ENCODE peak calls at places on chromosomes 5 and 9, in four cellular contexts. One of them, this sample, is unnamed.
A peak's percentile ranks its signal among the peaks of the same experiment; 100 is the strongest.

GRCh38 chr5:78629590-78629989 is 19.0 kb downstream of the LHFPL2 start:
- DNase-seq in Panc1: no peak
- DNase-seq in IMR-90: no peak
- DNase-seq in PC-9: no peak
- DNase-seq in this sample: no peak

GRCh38 chr5:107274576-107274975 is 396.2 kb downstream of the EFNA5 start:
- DNase-seq in Panc1: no peak
- DNase-seq in IMR-90: peak; percentile 11
- DNase-seq in PC-9: no peak
- DNase-seq in this sample: no peak

GRCh38 chr5:405421-405820 is 37.6 kb upstream of the EXOC3 start:
- DNase-seq in Panc1: no peak
- DNase-seq in IMR-90: no peak
- DNase-seq in PC-9: no peak
- DNase-seq in this sample: no peak

GRCh38 chr5:14734382-14734781 is 69.9 kb downstream of the OTULIN start:
- DNase-seq in Panc1: no peak
- DNase-seq in IMR-90: no peak
- DNase-seq in PC-9: no peak
- DNase-seq in this sample: no peak

GRCh38 chr5:54655266-54655665 is 137.7 kb downstream of the SNX18 start:
- DNase-seq in Panc1: no peak
- DNase-seq in IMR-90: no peak
- DNase-seq in PC-9: no peak
- DNase-seq in this sample: no peak

GRCh38 chr5:93926831-93927600 is 185.6 kb upstream of the POU5F2 start:
- DNase-seq in Panc1: no peak
- DNase-seq in IMR-90: peak; percentile 51
- DNase-seq in PC-9: no peak
- DNase-seq in this sample: no peak

GRCh38 chr5:148923023-148923422 is 96.6 kb downstream of the ADRB2 start:
- DNase-seq in Panc1: no peak
- DNase-seq in IMR-90: no peak
- DNase-seq in PC-9: no peak
- DNase-seq in this sample: no peak

GRCh38 chr9:696332-697090 is 145.0 kb upstream of the DMRT1 start:
- DNase-seq in Panc1: no peak
- DNase-seq in IMR-90: peak; percentile 76
- DNase-seq in PC-9: peak; percentile 65
- DNase-seq in this sample: peak; percentile 69

GRCh38 chr9:129889936-129890717 is 54.9 kb downstream of the USP20 start:
- DNase-seq in Panc1: no peak
- DNase-seq in IMR-90: no peak
- DNase-seq in PC-9: no peak
- DNase-seq in this sample: no peak

GRCh38 chr9:72204062-72204461 is 54.8 kb downstream of the GDA start:
- DNase-seq in Panc1: no peak
- DNase-seq in IMR-90: no peak
- DNase-seq in PC-9: no peak
- DNase-seq in this sample: no peak

GRCh38 chr9:115015018-115015635 is 84.7 kb upstream of the TNFSF8 start:
- DNase-seq in Panc1: no peak
- DNase-seq in IMR-90: peak; percentile 64
- DNase-seq in PC-9: no peak
- DNase-seq in this sample: peak; percentile 51

GRCh38 chr5:65186646-65187227 is 295.0 kb downstream of the ADAMTS6 start:
- DNase-seq in Panc1: no peak
- DNase-seq in IMR-90: no peak
- DNase-seq in PC-9: no peak
- DNase-seq in this sample: no peak

GRCh38 chr5:31936699-31937098 is 237.4 kb downstream of the GOLPH3 start:
- DNase-seq in Panc1: no peak
- DNase-seq in IMR-90: no peak
- DNase-seq in PC-9: no peak
- DNase-seq in this sample: no peak

GRCh38 chr5:58456486-58456885 is 3.4 kb downstream of the PLK2 start:
- DNase-seq in Panc1: no peak
- DNase-seq in IMR-90: no peak
- DNase-seq in PC-9: no peak
- DNase-seq in this sample: no peak

GRCh38 chr9:32456564-32456963 is 69.4 kb downstream of the RIGI start:
- DNase-seq in Panc1: no peak
- DNase-seq in IMR-90: no peak
- DNase-seq in PC-9: no peak
- DNase-seq in this sample: no peak

GRCh38 chr9:121651295-121652036 is at the start of gene DAB2IP:
- DNase-seq in Panc1: no peak
- DNase-seq in IMR-90: peak; percentile 39
- DNase-seq in PC-9: no peak
- DNase-seq in this sample: no peak

GRCh38 chr9:133998915-133999580 is 6.9 kb upstream of the VAV2 start:
- DNase-seq in Panc1: no peak
- DNase-seq in IMR-90: peak; percentile 66
- DNase-seq in PC-9: no peak
- DNase-seq in this sample: no peak

GRCh38 chr5:42974546-42974945 is 65.6 kb downstream of the ANXA2R start:
- DNase-seq in Panc1: no peak
- DNase-seq in IMR-90: peak; percentile 36
- DNase-seq in PC-9: peak; percentile 60
- DNase-seq in this sample: peak; percentile 66

GRCh38 chr9:38417003-38417965 is 7.0 kb downstream of the IGFBPL1 start:
- DNase-seq in Panc1: no peak
- DNase-seq in IMR-90: no peak
- DNase-seq in PC-9: no peak
- DNase-seq in this sample: peak; percentile 34

GRCh38 chr5:141814064-141814982 is 63.9 kb downstream of the PCDH1 start:
- DNase-seq in Panc1: peak; percentile 22
- DNase-seq in IMR-90: no peak
- DNase-seq in PC-9: no peak
- DNase-seq in this sample: peak; percentile 31

GRCh38 chr5:10987881-10988504 is 227.0 kb upstream of the DAP start:
- DNase-seq in Panc1: peak; percentile 13
- DNase-seq in IMR-90: no peak
- DNase-seq in PC-9: no peak
- DNase-seq in this sample: peak; percentile 3

GRCh38 chr9:83060557-83060956 is 2.4 kb downstream of the RASEF start:
- DNase-seq in Panc1: no peak
- DNase-seq in IMR-90: no peak
- DNase-seq in PC-9: peak; percentile 93
- DNase-seq in this sample: no peak

GRCh38 chr5:58185397-58186195 is 274.3 kb downstream of the PLK2 start:
- DNase-seq in Panc1: no peak
- DNase-seq in IMR-90: peak; percentile 28
- DNase-seq in PC-9: no peak
- DNase-seq in this sample: peak; percentile 35

GRCh38 chr5:181071257-181071656 is 31.2 kb downstream of the BTNL9 start:
- DNase-seq in Panc1: no peak
- DNase-seq in IMR-90: no peak
- DNase-seq in PC-9: no peak
- DNase-seq in this sample: no peak

GRCh38 chr5:181064987-181065386 is 24.9 kb downstream of the BTNL9 start:
- DNase-seq in Panc1: no peak
- DNase-seq in IMR-90: no peak
- DNase-seq in PC-9: no peak
- DNase-seq in this sample: no peak

GRCh38 chr5:181070523-181070922 is 30.5 kb downstream of the BTNL9 start:
- DNase-seq in Panc1: no peak
- DNase-seq in IMR-90: no peak
- DNase-seq in PC-9: no peak
- DNase-seq in this sample: no peak

GRCh38 chr5:181069767-181070491 is 29.9 kb downstream of the BTNL9 start:
- DNase-seq in Panc1: no peak
- DNase-seq in IMR-90: no peak
- DNase-seq in PC-9: no peak
- DNase-seq in this sample: no peak
- H3K27me3 ChIP-seq in Panc1: peaks cover 4% of the 10 kb centered on the region
- H3K27me3 ChIP-seq in IMR-90: no peaks in the 10 kb centered on the region
- H3K27me3 ChIP-seq in PC-9: peaks cover 79% of the 10 kb centered on the region
- H3K27me3 ChIP-seq in this sample: no peaks in the 10 kb centered on the region

DNA sequence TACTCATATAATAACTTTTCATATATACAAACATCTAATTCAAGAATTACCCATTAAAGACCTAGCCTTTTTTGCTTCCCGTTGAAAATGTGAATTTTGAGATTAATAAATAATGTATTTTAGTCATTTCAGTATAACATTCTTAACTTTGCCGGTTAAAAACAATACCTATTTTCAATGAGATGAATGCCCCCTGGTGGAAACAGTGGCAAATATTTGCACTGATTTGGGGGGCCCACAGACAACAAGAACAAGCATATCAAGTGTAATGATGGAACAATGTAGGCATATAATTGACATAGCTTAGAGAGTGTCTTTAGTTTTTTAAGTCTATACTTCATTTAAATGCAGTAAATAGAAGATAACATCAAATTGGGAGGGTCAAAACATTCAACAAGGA is 111.9 kb downstream of the NTRK2 start:
- DNase-seq in Panc1: no peak
- DNase-seq in IMR-90: no peak
- DNase-seq in PC-9: no peak
- DNase-seq in this sample: peak; percentile 32
- TF ChIP-seq CTCF in Panc1: peak; percentile 28
- TF ChIP-seq CTCF in IMR-90: peak; percentile 44
- TF ChIP-seq CTCF in PC-9: peak; percentile 55
- TF ChIP-seq CTCF in this sample: peak; percentile 19

GRCh38 chr5:2165203-2165602 is 282.5 kb upstream of the IRX4 start:
- DNase-seq in Panc1: no peak
- DNase-seq in IMR-90: no peak
- DNase-seq in PC-9: no peak
- DNase-seq in this sample: no peak
- H3K27me3 ChIP-seq in Panc1: no peaks in the 10 kb centered on the region
- H3K27me3 ChIP-seq in IMR-90: no peaks in the 10 kb centered on the region
- H3K27me3 ChIP-seq in PC-9: peaks cover 87% of the 10 kb centered on the region
- H3K27me3 ChIP-seq in this sample: no peaks in the 10 kb centered on the region

GRCh38 chr5:73027361-73027760 is 71.5 kb downstream of the FCHO2 start:
- DNase-seq in Panc1: no peak
- DNase-seq in IMR-90: no peak
- DNase-seq in PC-9: no peak
- DNase-seq in this sample: no peak
- TF ChIP-seq CTCF in Panc1: peak; percentile 22
- TF ChIP-seq CTCF in IMR-90: no peak
- TF ChIP-seq CTCF in PC-9: peak; percentile 59
- TF ChIP-seq CTCF in this sample: no peak

DNA sequence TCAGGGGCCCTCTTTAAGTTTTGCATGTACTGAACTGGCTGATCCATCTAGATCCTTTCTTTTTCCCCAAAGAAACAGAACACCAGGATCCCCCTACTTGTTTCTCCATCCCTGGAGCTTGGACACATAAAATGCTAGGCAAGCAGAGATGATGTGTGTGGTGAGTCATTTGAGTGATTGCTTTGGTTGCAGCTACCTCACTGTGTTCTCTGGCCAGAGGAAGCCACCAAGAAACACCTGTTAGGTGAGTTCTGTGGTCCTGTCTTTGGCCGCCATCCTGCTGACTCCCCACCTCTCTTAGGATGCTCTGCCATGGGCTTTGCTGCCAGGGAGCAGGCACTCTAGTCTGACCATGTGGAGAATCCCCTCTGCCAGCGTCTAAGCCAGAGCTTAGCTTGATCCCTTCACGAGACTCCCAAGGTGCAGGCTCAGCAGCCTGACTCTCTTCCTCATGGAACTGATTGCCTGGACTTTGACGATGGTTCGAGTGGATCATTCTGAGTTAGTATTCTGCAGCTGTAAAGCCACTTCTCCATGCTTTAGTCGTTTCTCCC is 27.3 kb upstream of the DENND1A start:
- DNase-seq in Panc1: no peak
- DNase-seq in IMR-90: no peak
- DNase-seq in PC-9: peak; percentile 75
- DNase-seq in this sample: peak; percentile 34
- H3K27me3 ChIP-seq in Panc1: no peaks in the 10 kb centered on the region
- H3K27me3 ChIP-seq in IMR-90: peaks cover 46% of the 10 kb centered on the region
- H3K27me3 ChIP-seq in PC-9: peaks cover 4% of the 10 kb centered on the region
- H3K27me3 ChIP-seq in this sample: peaks cover 7% of the 10 kb centered on the region

GRCh38 chr5:120655828-120656435 is 191.8 kb downstream of the PRR16 start:
- DNase-seq in Panc1: no peak
- DNase-seq in IMR-90: peak; percentile 22
- DNase-seq in PC-9: no peak
- DNase-seq in this sample: peak; percentile 27
- TF ChIP-seq CTCF in Panc1: peak; percentile 80
- TF ChIP-seq CTCF in IMR-90: peak; percentile 58
- TF ChIP-seq CTCF in PC-9: peak; percentile 75
- TF ChIP-seq CTCF in this sample: peak; percentile 71

GRCh38 chr5:126525630-126526245 is 69.3 kb downstream of the ALDH7A1 start:
- DNase-seq in Panc1: no peak
- DNase-seq in IMR-90: peak; percentile 31
- DNase-seq in PC-9: no peak
- DNase-seq in this sample: peak; percentile 48

GRCh38 chr5:126527892-126528291 is 67.1 kb downstream of the ALDH7A1 start:
- DNase-seq in Panc1: no peak
- DNase-seq in IMR-90: peak; percentile 98
- DNase-seq in PC-9: peak; percentile 78
- DNase-seq in this sample: peak; percentile 61

GRCh38 chr5:126526493-126526892 is 68.5 kb downstream of the ALDH7A1 start:
- DNase-seq in Panc1: no peak
- DNase-seq in IMR-90: no peak
- DNase-seq in PC-9: no peak
- DNase-seq in this sample: no peak

GRCh38 chr5:126523818-126524522 is 71.0 kb downstream of the ALDH7A1 start:
- DNase-seq in Panc1: no peak
- DNase-seq in IMR-90: peak; percentile 14
- DNase-seq in PC-9: no peak
- DNase-seq in this sample: no peak

GRCh38 chr5:126527158-126527557 is 67.9 kb downstream of the ALDH7A1 start:
- DNase-seq in Panc1: no peak
- DNase-seq in IMR-90: no peak
- DNase-seq in PC-9: no peak
- DNase-seq in this sample: no peak
- H3K27me3 ChIP-seq in Panc1: no peaks in the 10 kb centered on the region
- H3K27me3 ChIP-seq in IMR-90: no peaks in the 10 kb centered on the region
- H3K27me3 ChIP-seq in PC-9: no peaks in the 10 kb centered on the region
- H3K27me3 ChIP-seq in this sample: no peaks in the 10 kb centered on the region

This sample was measured in bronchial epithelial cell.